ENCODE peak calls at places on chromosomes 7 and 10, in four cellular contexts. T, X, D and Y are unnamed samples.

GRCh38 chr7:151679073-151679708 is 159.5 kb upstream of the RHEB start:
- DNase-seq in D (no peak), T (no peak), X (no peak), Y (no peak)

GRCh38 chr10:24344279-24344678 is 135.3 kb downstream of the KIAA1217 start:
- DNase-seq in D (no peak), X (no peak), T (peak), Y (no peak)

GRCh38 chr10:99529483-99530107 is 3.1 kb upstream of the NKX2-3 start:
- DNase-seq in D (peak), T (no peak), X (no peak), Y (no peak)

GRCh38 chr7:47670738-47671137 is 88.8 kb upstream of the TNS3 start:
- DNase-seq in T (no peak), D (no peak), X (no peak), Y (no peak)

GRCh38 chr7:85525661-85526060 is 338.8 kb upstream of the SEMA3D start:
- DNase-seq in X (no peak), T (no peak), D (no peak), Y (no peak)

GRCh38 chr7:106033735-106034134 is 70.7 kb downstream of the CDHR3 start:
- DNase-seq in T (no peak), D (no peak), X (no peak), Y (no peak)

GRCh38 chr7:150973571-150974451 is 4.3 kb downstream of the KCNH2 start:
- DNase-seq in X (no peak), T (no peak), D (peak), Y (no peak)

GRCh38 chr10:111093741-111094380 is 17.0 kb downstream of the ADRA2A start:
- DNase-seq in X (no peak), T (peak), D (no peak), Y (no peak)

GRCh38 chr10:70132098-70133029 is at the start of gene AIFM2:
- DNase-seq in T (peak), X (peak), D (peak), Y (peak)